ENCODE peak calls at places on chromosome 20, in six cellular contexts. A is AG04449, U is transverse colon, S is esophagus squamous epithelium, M is B cell, G is BJ. Q is an unnamed sample.

GRCh38 chr20:356745-357144 is 9.8 kb downstream of the NRSN2 start:
- DNase-seq in A (no peak), U (no peak), S (no peak), M (no peak), G (no peak), Q (no peak)

GRCh38 chr20:32521780-32522524 is 63.2 kb downstream of the NOL4L start:
- DNase-seq in A (no peak), U (peak; percentile 74), S (no peak), M (peak; percentile 55), G (no peak), Q (peak; percentile 85)

GRCh38 chr20:15613530-15613929 is 959.7 kb downstream of the KIF16B start:
- DNase-seq in A (no peak), U (no peak), S (no peak), M (no peak), G (no peak), Q (no peak)

GRCh38 chr20:41454250-41454649 is 87.6 kb upstream of the EMILIN3 start:
- DNase-seq in A (no peak), U (no peak), S (no peak), M (no peak), G (no peak), Q (no peak)

GRCh38 chr20:15475483-15475882 is 1097.8 kb downstream of the KIF16B start:
- DNase-seq in A (no peak), U (peak; percentile 35), S (no peak), M (no peak), G (no peak), Q (no peak)

GRCh38 chr20:31485450-31486339 is 10.6 kb downstream of the REM1 start:
- DNase-seq in A (no peak), U (peak; percentile 44), S (no peak), M (no peak), G (no peak), Q (no peak)

GRCh38 chr20:10508060-10508459 is 73.0 kb downstream of the SLX4IP start:
- DNase-seq in A (no peak), U (peak; percentile 22), S (no peak), M (no peak), G (no peak), Q (no peak)

GRCh38 chr20:53642196-53643030 is 48.8 kb upstream of the ZNF217 start:
- DNase-seq in A (no peak), U (peak; percentile 66), S (no peak), M (peak; percentile 47), G (peak; percentile 52), Q (no peak)

GRCh38 chr20:32737371-32738223 is 5.7 kb downstream of the COMMD7 start:
- DNase-seq in A (peak; percentile 60), U (no peak), S (no peak), M (no peak), G (peak; percentile 60), Q (no peak)

GRCh38 chr20:39474829-39475228 is 512.7 kb downstream of the DHX35 start:
- DNase-seq in A (no peak), U (no peak), S (no peak), M (no peak), G (no peak), Q (no peak)

GRCh38 chr20:56833427-56833826 is 204.3 kb downstream of the TFAP2C start:
- DNase-seq in A (no peak), U (no peak), S (no peak), M (no peak), G (no peak), Q (no peak)

GRCh38 chr20:44548171-44548678 is 26.4 kb upstream of the SERINC3 start:
- DNase-seq in A (no peak), U (no peak), S (no peak), M (no peak), G (no peak), Q (no peak)

GRCh38 chr20:12044969-12045368 is 127.3 kb downstream of the BTBD3 start:
- DNase-seq in A (no peak), U (no peak), S (no peak), M (no peak), G (no peak), Q (no peak)

GRCh38 chr20:45316150-45317080 is 8.3 kb upstream of the MATN4 start:
- DNase-seq in A (no peak), U (no peak), S (no peak), M (no peak), G (no peak), Q (no peak)

GRCh38 chr20:41361757-41362747 is 4.6 kb downstream of the EMILIN3 start:
- DNase-seq in A (no peak), U (no peak), S (no peak), M (no peak), G (no peak), Q (no peak)

GRCh38 chr20:62989201-62989601 is 17.6 kb downstream of the BHLHE23 start:
- DNase-seq in A (no peak), U (no peak), S (no peak), M (no peak), G (no peak), Q (no peak)

GRCh38 chr20:23217023-23217422 is 130.9 kb upstream of the CD93 start:
- DNase-seq in A (no peak), U (no peak), S (no peak), M (no peak), G (no peak), Q (no peak)

GRCh38 chr20:62464990-62465389 is 10.8 kb downstream of the GATA5 start:
- DNase-seq in A (no peak), U (no peak), S (no peak), M (no peak), G (no peak), Q (no peak)

GRCh38 chr20:25042531-25043498 is 15.1 kb downstream of the ACSS1 start:
- DNase-seq in A (no peak), U (peak; percentile 45), S (peak; percentile 62), M (peak; percentile 89), G (no peak), Q (peak; percentile 85)

GRCh38 chr20:62961799-62962198 is 9.3 kb downstream of the SLC17A9 start:
- DNase-seq in A (no peak), U (no peak), S (no peak), M (no peak), G (no peak), Q (no peak)

GRCh38 chr20:38201356-38201755 is 36.3 kb upstream of the TGM2 start:
- DNase-seq in A (no peak), U (no peak), S (no peak), M (no peak), G (peak; percentile 63), Q (no peak)

GRCh38 chr20:62215020-62215990 is 4.8 kb downstream of the HRH3 start:
- DNase-seq in A (no peak), U (no peak), S (no peak), M (no peak), G (no peak), Q (no peak)

GRCh38 chr20:1467355-1468116 is 887 bp upstream of the NSFL1C start:
- DNase-seq in A (no peak), U (peak; percentile 65), S (no peak), M (peak; percentile 44), G (no peak), Q (peak; percentile 28)

GRCh38 chr20:1469306-1469905 is 2.8 kb upstream of the NSFL1C start:
- DNase-seq in A (no peak), U (no peak), S (no peak), M (no peak), G (no peak), Q (no peak)

GRCh38 chr20:1471242-1471641 is 4.6 kb upstream of the NSFL1C start:
- DNase-seq in A (no peak), U (no peak), S (no peak), M (no peak), G (no peak), Q (no peak)

GRCh38 chr20:1468117-1468624 is 1.5 kb upstream of the NSFL1C start:
- DNase-seq in A (no peak), U (no peak), S (no peak), M (no peak), G (no peak), Q (no peak)

DNA sequence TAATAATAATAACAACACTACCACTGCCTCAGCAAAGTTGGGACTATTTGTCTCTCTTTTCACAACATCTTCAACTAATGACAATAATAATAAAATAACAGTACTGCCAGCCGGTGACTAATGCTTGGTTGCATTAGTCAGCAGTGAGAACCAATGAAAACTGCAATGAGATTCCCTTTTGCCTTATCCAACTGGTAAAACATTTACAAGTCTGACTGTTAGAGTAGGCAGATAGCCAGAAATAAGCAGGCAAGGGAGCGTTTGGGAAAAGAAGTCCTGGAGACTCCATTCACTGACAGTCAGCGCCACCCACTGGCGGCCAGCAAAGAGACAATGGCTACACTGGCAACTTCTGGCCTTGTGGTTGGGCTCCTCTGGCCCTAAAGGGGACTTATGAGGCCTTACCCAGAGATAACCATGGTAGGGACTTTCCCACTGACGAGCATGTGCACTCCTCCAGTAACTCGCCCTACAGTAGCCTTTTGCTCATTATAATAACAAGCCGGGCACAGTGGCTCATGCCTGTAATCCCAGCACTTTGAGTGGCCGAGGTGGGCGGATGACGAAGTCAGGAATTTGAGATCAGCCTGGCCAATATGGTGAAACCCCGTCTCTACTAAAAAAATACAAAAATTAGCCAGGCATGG is 3.4 kb upstream of the NSFL1C start:
- DNase-seq in A (peak; percentile 99), U (peak; percentile 87), S (no peak), M (peak; percentile 50), G (peak; percentile 99), Q (peak; percentile 67)
- TF ChIP-seq CTCF in A (peak; percentile 85), U (peak; percentile 84), S (peak; percentile 84), M (peak; percentile 34), G (peak; percentile 89), Q (peak; percentile 63)

DNA sequence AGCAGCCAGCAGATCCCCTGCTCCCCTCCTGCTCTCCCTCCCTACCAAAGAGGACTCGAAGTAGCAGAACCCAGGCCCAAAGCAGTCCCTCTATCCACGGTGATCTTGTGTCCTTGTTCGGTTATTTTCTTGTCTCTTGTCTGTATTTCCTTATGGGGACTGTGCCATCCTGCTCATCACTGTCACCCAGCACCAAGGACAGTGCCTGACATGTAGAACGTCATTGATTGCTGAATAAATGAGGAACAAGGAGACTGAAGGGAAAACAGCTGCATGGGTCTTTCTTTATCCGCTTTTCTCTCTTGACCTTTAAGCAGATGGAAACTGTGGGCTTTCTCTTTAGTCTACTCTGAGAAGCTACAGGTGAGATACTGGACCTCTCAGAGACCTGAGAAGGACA is 29.4 kb upstream of the ZNF831 start:
- DNase-seq in A (no peak), U (no peak), S (no peak), M (no peak), G (no peak), Q (no peak)
- TF ChIP-seq CTCF in A (no peak), U (no peak), S (no peak), M (no peak), G (no peak), Q (no peak)

GRCh38 chr20:47020231-47020630 is 125.6 kb downstream of the EYA2 start:
- DNase-seq in A (no peak), U (no peak), S (no peak), M (no peak), G (peak; percentile 2), Q (no peak)
- TF ChIP-seq CTCF in A (no peak), U (no peak), S (no peak), M (no peak), G (no peak), Q (no peak)

GRCh38 chr20:3901028-3901746 is 12.0 kb downstream of the PANK2 start:
- DNase-seq in A (no peak), U (no peak), S (no peak), M (no peak), G (no peak), Q (no peak)

GRCh38 chr20:3904224-3904623 is 15.0 kb downstream of the PANK2 start:
- DNase-seq in A (no peak), U (no peak), S (no peak), M (no peak), G (no peak), Q (no peak)

GRCh38 chr20:3902041-3902440 is 12.9 kb downstream of the PANK2 start:
- DNase-seq in A (no peak), U (no peak), S (no peak), M (no peak), G (no peak), Q (no peak)

GRCh38 chr20:3902446-3902845 is 13.3 kb downstream of the PANK2 start:
- DNase-seq in A (no peak), U (no peak), S (no peak), M (no peak), G (no peak), Q (no peak)

GRCh38 chr20:3904857-3905256 is 15.7 kb downstream of the PANK2 start:
- DNase-seq in A (no peak), U (no peak), S (no peak), M (no peak), G (no peak), Q (no peak)
- TF ChIP-seq CTCF in A (no peak), U (no peak), S (no peak), M (no peak), G (no peak), Q (no peak)